ENCODE peak calls at places on chromosomes 1 and 21, in six cellular contexts. N, J, T, X, P and E are unnamed samples.

GRCh38 chr1:160427625-160428024 is 27.3 kb downstream of the VANGL2 start:
- DNase-seq in T (no peak), N (no peak), P (no peak), X (peak), J (no peak), E (no peak)

GRCh38 chr1:224168859-224169380 is 14.1 kb upstream of the DEGS1 start:
- DNase-seq in N (peak), X (peak), J (peak), P (no peak), T (no peak), E (peak)

GRCh38 chr1:115865704-115866380 is 24.9 kb upstream of the NHLH2 start:
- DNase-seq in P (no peak), J (peak), T (no peak), X (no peak), N (no peak), E (no peak)

GRCh38 chr1:183630748-183631147 is 4.8 kb downstream of the ARPC5 start:
- DNase-seq in X (peak), P (no peak), J (no peak), T (no peak), N (no peak), E (peak)

GRCh38 chr1:180424848-180425457 is 77.4 kb downstream of the ACBD6 start:
- DNase-seq in J (no peak), T (no peak), N (no peak), P (no peak), X (no peak), E (no peak)

GRCh38 chr21:33266050-33266783 is at the start of gene IL10RB:
- DNase-seq in P (peak), N (peak), X (peak), J (peak), T (peak), E (peak)

GRCh38 chr1:221884821-221885220 is 142.9 kb upstream of the DUSP10 start:
- DNase-seq in X (peak), T (no peak), N (no peak), P (no peak), J (no peak), E (no peak)

GRCh38 chr1:38071530-38072266 is 25.1 kb upstream of the POU3F1 start:
- DNase-seq in J (peak), P (no peak), T (no peak), N (no peak), X (peak), E (peak)

GRCh38 chr1:85654066-85654782 is 54.0 kb downstream of the ZNHIT6 start:
- DNase-seq in T (no peak), J (peak), X (peak), P (no peak), N (no peak), E (peak)

GRCh38 chr1:160542303-160542945 is 19.4 kb upstream of the SLAMF6 start:
- DNase-seq in T (no peak), X (peak), P (no peak), J (peak), N (no peak), E (no peak)

GRCh38 chr1:184433928-184434502 is 47.2 kb downstream of the C1orf21 start:
- DNase-seq in N (no peak), P (no peak), T (no peak), J (no peak), X (no peak), E (no peak)

GRCh38 chr1:223081181-223081994 is 61.7 kb downstream of the TLR5 start:
- DNase-seq in J (peak), P (peak), X (peak), N (peak), T (peak), E (peak)

GRCh38 chr1:212962509-212962908 is 12.2 kb downstream of the VASH2 start:
- DNase-seq in P (no peak), X (no peak), T (no peak), J (no peak), N (no peak), E (no peak)

GRCh38 chr1:74396942-74397341 is 115.5 kb downstream of the LRRC53 start:
- DNase-seq in P (peak), X (no peak), J (no peak), T (no peak), N (peak), E (no peak)

GRCh38 chr1:84907095-84907827 is 14.3 kb upstream of the LPAR3 start:
- DNase-seq in P (no peak), J (peak), T (no peak), X (peak), N (no peak), E (no peak)

GRCh38 chr1:165287781-165288180 is 68.7 kb downstream of the LMX1A start:
- DNase-seq in X (no peak), J (no peak), P (no peak), T (no peak), N (no peak), E (no peak)

GRCh38 chr1:111992396-111992985 is 3.0 kb upstream of the KCND3 start:
- DNase-seq in T (no peak), J (no peak), X (no peak), N (no peak), P (no peak), E (no peak)

GRCh38 chr1:55362558-55362957 is 147.4 kb upstream of the USP24 start:
- DNase-seq in J (peak), P (no peak), T (no peak), N (peak), X (peak), E (peak)

GRCh38 chr1:1318131-1318652 is 6.3 kb downstream of the INTS11 start:
- DNase-seq in X (peak), T (peak), J (peak), P (no peak), N (peak), E (peak)

GRCh38 chr1:36906555-36906954 is 127.8 kb downstream of the GRIK3 start:
- DNase-seq in T (no peak), N (no peak), P (no peak), J (no peak), X (no peak), E (no peak)

GRCh38 chr1:29396438-29397255 is 160.3 kb downstream of the PTPRU start:
- DNase-seq in P (peak), X (peak), N (no peak), T (peak), J (peak), E (no peak)
- TF ChIP-seq CTCF in P (peak), X (peak), N (no peak), T (no peak), J (peak), E (no peak)

GRCh38 chr21:45357436-45358260 is 47.3 kb upstream of the COL18A1 start:
- DNase-seq in J (peak), N (peak), X (peak), T (peak), P (no peak), E (no peak)
- TF ChIP-seq CTCF in J (no peak), N (no peak), X (peak), T (no peak), P (peak), E (no peak)

GRCh38 chr1:182170941-182171461 is 109.5 kb upstream of the ZNF648 start:
- DNase-seq in P (no peak), N (peak), J (no peak), X (no peak), T (no peak), E (no peak)
- TF ChIP-seq CTCF in P (no peak), N (no peak), J (no peak), X (no peak), T (no peak), E (no peak)

GRCh38 chr1:109793486-109794318 is 30.0 kb upstream of the EPS8L3 start:
- DNase-seq in N (peak), J (peak), T (no peak), P (no peak), X (peak), E (peak)
- TF ChIP-seq CTCF in N (no peak), J (no peak), T (no peak), P (no peak), X (no peak), E (no peak)

GRCh38 chr1:22729400-22729773 is 18.7 kb downstream of the EPHB2 start:
- DNase-seq in X (no peak), J (no peak), N (no peak), T (no peak), P (no peak), E (no peak)

GRCh38 chr1:22728751-22729399 is 18.2 kb downstream of the EPHB2 start:
- DNase-seq in P (no peak), X (no peak), T (no peak), N (no peak), J (no peak), E (no peak)

GRCh38 chr1:22733643-22734042 is 23.0 kb downstream of the EPHB2 start:
- DNase-seq in X (no peak), N (no peak), J (no peak), T (no peak), P (no peak), E (no peak)

GRCh38 chr1:22729921-22730320 is 19.3 kb downstream of the EPHB2 start:
- DNase-seq in P (no peak), T (no peak), N (no peak), X (no peak), J (no peak), E (no peak)

GRCh38 chr1:22731924-22732522 is 21.4 kb downstream of the EPHB2 start:
- DNase-seq in P (no peak), T (no peak), J (no peak), N (no peak), X (peak), E (no peak)
- TF ChIP-seq CTCF in P (peak), T (no peak), J (peak), N (no peak), X (peak), E (no peak)

DNA sequence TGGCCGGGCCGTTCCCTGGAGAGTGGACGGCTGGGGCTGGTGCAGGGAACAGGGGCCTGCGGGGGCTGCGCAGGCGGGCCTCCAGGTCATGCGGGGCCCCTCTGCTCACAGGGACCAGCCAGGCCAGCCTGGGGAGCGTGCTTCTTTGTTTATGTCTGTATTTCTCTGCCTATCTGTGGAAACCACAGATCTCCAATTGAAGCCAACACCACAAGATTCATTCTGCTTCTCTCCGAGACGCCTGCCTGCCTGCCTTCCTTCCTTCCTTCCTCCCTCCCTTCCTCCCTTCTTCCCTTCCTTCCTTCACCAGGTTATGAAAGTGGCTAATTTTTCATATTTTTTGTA is 39.9 kb upstream of the HMGN1 start:
- DNase-seq in X (no peak), P (no peak), T (no peak), N (no peak), J (no peak), E (no peak)
- TF ChIP-seq CTCF in X (no peak), P (no peak), T (peak), N (no peak), J (no peak), E (no peak)

GRCh38 chr21:44529503-44530125 is 10.4 kb downstream of the KRTAP10-1 start:
- DNase-seq in T (no peak), X (no peak), N (no peak), J (no peak), P (no peak), E (no peak)
- TF ChIP-seq CTCF in T (no peak), X (no peak), N (no peak), J (no peak), P (no peak), E (no peak)